ENCODE peak calls at places on chromosomes 5 and 9, in six cellular contexts. S, L, U, I, P and H are unnamed samples.

GRCh38 chr9:70816891-70817290 is 304.5 kb downstream of the TRPM3 start:
- DNase-seq in S (no peak), L (no peak), U (no peak), I (no peak), P (no peak), H (no peak)

GRCh38 chr5:1217596-1218206 is 7.5 kb upstream of the SLC6A18 start:
- DNase-seq in S (no peak), L (no peak), U (no peak), I (no peak), P (no peak), H (no peak)

GRCh38 chr9:18437315-18438200 is 36.4 kb upstream of the ADAMTSL1 start:
- DNase-seq in S (peak), L (no peak), U (no peak), I (no peak), P (peak), H (peak)

GRCh38 chr9:93224591-93224990 is 40.7 kb downstream of the WNK2 start:
- DNase-seq in S (no peak), L (no peak), U (no peak), I (peak), P (no peak), H (no peak)

GRCh38 chr5:375921-376871 is 54.7 kb downstream of the AHRR start:
- DNase-seq in S (no peak), L (no peak), U (no peak), I (no peak), P (peak), H (no peak)

GRCh38 chr9:80492221-80492620 is 920.5 kb downstream of the TLE4 start:
- DNase-seq in S (peak), L (no peak), U (no peak), I (no peak), P (peak), H (no peak)

GRCh38 chr9:130172161-130172857 is at the start of gene NCS1:
- DNase-seq in S (peak), L (peak), U (peak), I (peak), P (peak), H (peak)

GRCh38 chr5:16064135-16064893 is 115.3 kb downstream of the MARCHF11 start:
- DNase-seq in S (no peak), L (no peak), U (no peak), I (no peak), P (no peak), H (no peak)

GRCh38 chr5:94849821-94850736 is 231.6 kb downstream of the SLF1 start:
- DNase-seq in S (no peak), L (peak), U (no peak), I (peak), P (no peak), H (no peak)

GRCh38 chr9:70421272-70422180 is 7.1 kb upstream of the KLF9 start:
- DNase-seq in S (no peak), L (no peak), U (no peak), I (no peak), P (no peak), H (no peak)

GRCh38 chr9:131012023-131012334 is 3.0 kb downstream of the LAMC3 start:
- DNase-seq in S (no peak), L (no peak), U (no peak), I (no peak), P (no peak), H (no peak)

GRCh38 chr9:36665921-36666429 is 93.3 kb downstream of the MELK start:
- DNase-seq in S (no peak), L (no peak), U (no peak), I (no peak), P (no peak), H (no peak)

GRCh38 chr5:39419830-39420229 is 5.0 kb downstream of the DAB2 start:
- DNase-seq in S (no peak), L (no peak), U (no peak), I (no peak), P (no peak), H (no peak)

GRCh38 chr5:52964138-52964537 is 25.0 kb upstream of the ITGA2 start:
- DNase-seq in S (no peak), L (peak), U (no peak), I (no peak), P (no peak), H (no peak)

GRCh38 chr9:129316281-129317030 is 138.4 kb upstream of the IER5L start:
- DNase-seq in S (no peak), L (no peak), U (peak), I (no peak), P (no peak), H (no peak)

GRCh38 chr9:36967997-36968396 is 66.1 kb downstream of the PAX5 start:
- DNase-seq in S (no peak), L (no peak), U (no peak), I (no peak), P (no peak), H (no peak)

GRCh38 chr5:82855893-82856292 is 221.3 kb downstream of the TMEM167A start:
- DNase-seq in S (no peak), L (no peak), U (no peak), I (no peak), P (no peak), H (no peak)

GRCh38 chr5:20617876-20618275 is 629.9 kb upstream of the CDH18 start:
- DNase-seq in S (no peak), L (no peak), U (no peak), I (no peak), P (no peak), H (no peak)

GRCh38 chr9:132192728-132193127 is 30.9 kb downstream of the NTNG2 start:
- DNase-seq in S (no peak), L (no peak), U (no peak), I (no peak), P (no peak), H (no peak)

GRCh38 chr9:130320697-130321080 is 55.1 kb downstream of the HMCN2 start:
- DNase-seq in S (no peak), L (peak), U (no peak), I (no peak), P (no peak), H (no peak)

GRCh38 chr9:30522486-30522885 is 1862.0 kb upstream of the ACO1 start:
- DNase-seq in S (no peak), L (no peak), U (no peak), I (no peak), P (no peak), H (no peak)

GRCh38 chr5:170434953-170435605 is 45.9 kb upstream of the KCNMB1 start:
- DNase-seq in S (peak), L (peak), U (peak), I (peak), P (peak), H (peak)

GRCh38 chr5:81898403-81898802 is 73.4 kb upstream of the ATG10 start:
- DNase-seq in S (no peak), L (no peak), U (no peak), I (no peak), P (no peak), H (no peak)

GRCh38 chr5:64214152-64214551 is 48.5 kb downstream of the RNF180 start:
- DNase-seq in S (no peak), L (no peak), U (no peak), I (no peak), P (no peak), H (no peak)

GRCh38 chr5:126124706-126125345 is 298.4 kb upstream of the GRAMD2B start:
- DNase-seq in S (no peak), L (no peak), U (no peak), I (peak), P (no peak), H (peak)

GRCh38 chr5:53035868-53036381 is 46.8 kb downstream of the ITGA2 start:
- DNase-seq in S (no peak), L (peak), U (no peak), I (no peak), P (no peak), H (no peak)

GRCh38 chr9:14770592-14770991 is 48.1 kb upstream of the CER1 start:
- DNase-seq in S (no peak), L (no peak), U (no peak), I (no peak), P (no peak), H (no peak)

GRCh38 chr5:321233-321725 is at the start of gene AHRR:
- DNase-seq in S (peak), L (peak), U (no peak), I (no peak), P (peak), H (peak)

GRCh38 chr9:131585375-131585774 is 40.1 kb downstream of the PRRT1B start:
- DNase-seq in S (no peak), L (no peak), U (no peak), I (no peak), P (no peak), H (no peak)

GRCh38 chr5:147578228-147579024 is 68.6 kb upstream of the DPYSL3 start:
- DNase-seq in S (no peak), L (peak), U (no peak), I (peak), P (no peak), H (peak)

GRCh38 chr9:121779381-121780117 is 128.1 kb downstream of the DAB2IP start:
- DNase-seq in S (no peak), L (no peak), U (no peak), I (no peak), P (no peak), H (no peak)

GRCh38 chr5:149679876-149680809 is 50.0 kb upstream of the PPARGC1B start:
- DNase-seq in S (peak), L (no peak), U (no peak), I (no peak), P (peak), H (no peak)

GRCh38 chr9:3578786-3579185 is 53.0 kb upstream of the RFX3 start:
- DNase-seq in S (no peak), L (no peak), U (no peak), I (no peak), P (no peak), H (peak)

GRCh38 chr9:132410642-132411041 is 631 bp downstream of the CFAP77 start:
- DNase-seq in S (no peak), L (no peak), U (no peak), I (no peak), P (no peak), H (no peak)

GRCh38 chr9:5893591-5894236 is 3.0 kb downstream of the MLANA start:
- DNase-seq in S (no peak), L (peak), U (no peak), I (no peak), P (no peak), H (no peak)
- TF ChIP-seq POLR2A in S (no peak), L (no peak), U (no peak), I (no peak), P (no peak), H (no peak)

DNA sequence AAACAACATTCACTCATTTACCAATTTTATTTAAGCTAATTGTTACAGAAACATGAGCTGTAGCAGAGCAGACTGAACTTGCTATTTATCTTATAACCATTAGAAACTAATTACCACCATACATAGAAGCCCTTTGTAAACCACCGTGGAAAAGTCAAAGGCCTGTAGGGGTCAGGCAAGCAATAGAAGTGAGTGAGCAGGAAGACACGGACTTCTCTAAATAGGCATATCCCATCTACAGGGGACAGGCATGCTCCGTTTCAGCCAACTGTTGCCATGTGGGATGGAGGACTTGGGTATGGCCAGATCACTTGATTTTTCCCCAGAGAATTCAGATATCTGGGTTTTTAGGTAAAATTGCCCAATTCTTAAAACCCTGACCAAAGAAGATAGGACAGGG is 44.8 kb downstream of the PRRC1 start:
- DNase-seq in S (no peak), L (peak), U (no peak), I (no peak), P (no peak), H (no peak)
- TF ChIP-seq POLR2A in S (no peak), L (no peak), U (no peak), I (no peak), P (no peak), H (no peak)

GRCh38 chr5:153987310-153987709 is 51.4 kb downstream of the FAM114A2 start:
- DNase-seq in S (no peak), L (no peak), U (no peak), I (no peak), P (no peak), H (no peak)

GRCh38 chr5:153982206-153982605 is 56.5 kb downstream of the FAM114A2 start:
- DNase-seq in S (no peak), L (no peak), U (no peak), I (no peak), P (no peak), H (no peak)

GRCh38 chr5:153983885-153984284 is 54.8 kb downstream of the FAM114A2 start:
- DNase-seq in S (no peak), L (no peak), U (no peak), I (no peak), P (no peak), H (no peak)

GRCh38 chr5:153988510-153988909 is 50.2 kb downstream of the FAM114A2 start:
- DNase-seq in S (no peak), L (no peak), U (no peak), I (no peak), P (no peak), H (no peak)

DNA sequence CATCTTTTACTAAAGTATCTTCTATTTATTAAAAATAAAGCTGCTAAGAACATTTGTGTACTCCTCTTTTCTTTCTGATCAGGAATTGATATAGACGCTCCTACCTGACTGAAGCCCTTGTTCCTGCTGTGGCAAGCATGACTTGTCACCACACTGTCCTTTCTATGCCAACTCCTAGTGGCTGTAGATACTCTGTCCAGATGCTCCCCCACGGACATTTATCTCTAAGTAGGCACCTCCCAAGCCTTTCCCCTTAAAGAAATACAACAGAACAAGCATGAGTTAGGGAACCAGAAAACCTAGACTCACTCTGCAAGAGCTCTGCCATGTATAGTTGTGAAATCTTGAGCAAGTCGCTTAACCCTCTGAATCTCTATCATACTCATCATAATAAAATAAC is 53.2 kb downstream of the FAM114A2 start:
- DNase-seq in S (no peak), L (no peak), U (no peak), I (no peak), P (no peak), H (no peak)
- TF ChIP-seq POLR2A in S (no peak), L (no peak), U (no peak), I (no peak), P (no peak), H (no peak)

GRCh38 chr5:151739395-151739794 is 19.0 kb downstream of the ATOX1 start:
- DNase-seq in S (peak), L (no peak), U (no peak), I (no peak), P (no peak), H (no peak)

GRCh38 chr5:151741678-151742423 is 16.6 kb downstream of the ATOX1 start:
- DNase-seq in S (no peak), L (no peak), U (no peak), I (no peak), P (no peak), H (no peak)

GRCh38 chr5:151739939-151740335 is 18.5 kb downstream of the ATOX1 start:
- DNase-seq in S (no peak), L (peak), U (no peak), I (no peak), P (no peak), H (peak)

GRCh38 chr5:151740958-151741373 is 17.5 kb downstream of the ATOX1 start:
- DNase-seq in S (no peak), L (no peak), U (no peak), I (no peak), P (no peak), H (no peak)

DNA sequence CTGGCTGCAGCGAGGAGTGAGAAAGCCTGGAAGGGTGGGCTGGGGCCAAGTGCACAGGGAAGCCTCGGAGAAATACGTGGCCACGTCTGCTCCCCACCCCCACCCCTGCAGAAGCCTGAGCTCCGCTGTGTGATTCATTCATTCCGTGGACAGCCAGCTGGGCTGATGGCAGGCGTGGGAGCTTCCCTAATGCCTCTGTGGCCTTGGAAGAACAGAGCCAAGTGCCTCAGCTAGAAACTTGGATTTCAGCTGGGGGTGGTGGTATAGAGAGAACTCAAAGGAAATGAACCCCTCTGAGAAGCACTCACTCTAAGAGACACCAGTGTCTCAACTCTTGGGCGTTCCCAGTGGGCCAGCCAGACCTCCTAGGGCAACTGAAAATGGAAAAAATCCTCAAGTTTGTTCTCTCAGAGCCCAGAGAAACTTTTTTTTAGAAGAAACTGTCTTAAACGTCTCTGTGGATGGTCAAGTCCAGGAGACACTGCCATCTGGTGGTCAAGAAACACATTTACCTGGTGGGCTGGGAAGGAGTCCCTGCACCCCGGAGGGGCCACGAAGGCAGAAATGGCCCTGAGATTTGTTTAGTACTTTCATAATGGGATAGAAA is 18.0 kb downstream of the ATOX1 start:
- DNase-seq in S (peak), L (peak), U (no peak), I (no peak), P (peak), H (peak)
- TF ChIP-seq POLR2A in S (no peak), L (no peak), U (no peak), I (no peak), P (no peak), H (peak)

GRCh38 chr5:17225551-17225950 is 8.1 kb downstream of the BASP1 start:
- DNase-seq in S (no peak), L (no peak), U (no peak), I (no peak), P (no peak), H (no peak)

GRCh38 chr5:17223375-17224185 is 6.1 kb downstream of the BASP1 start:
- DNase-seq in S (no peak), L (no peak), U (no peak), I (no peak), P (no peak), H (no peak)

GRCh38 chr5:17221843-17222614 is 4.6 kb downstream of the BASP1 start:
- DNase-seq in S (no peak), L (no peak), U (no peak), I (no peak), P (no peak), H (no peak)

GRCh38 chr5:17222679-17223078 is 5.2 kb downstream of the BASP1 start:
- DNase-seq in S (no peak), L (no peak), U (no peak), I (no peak), P (no peak), H (no peak)

DNA sequence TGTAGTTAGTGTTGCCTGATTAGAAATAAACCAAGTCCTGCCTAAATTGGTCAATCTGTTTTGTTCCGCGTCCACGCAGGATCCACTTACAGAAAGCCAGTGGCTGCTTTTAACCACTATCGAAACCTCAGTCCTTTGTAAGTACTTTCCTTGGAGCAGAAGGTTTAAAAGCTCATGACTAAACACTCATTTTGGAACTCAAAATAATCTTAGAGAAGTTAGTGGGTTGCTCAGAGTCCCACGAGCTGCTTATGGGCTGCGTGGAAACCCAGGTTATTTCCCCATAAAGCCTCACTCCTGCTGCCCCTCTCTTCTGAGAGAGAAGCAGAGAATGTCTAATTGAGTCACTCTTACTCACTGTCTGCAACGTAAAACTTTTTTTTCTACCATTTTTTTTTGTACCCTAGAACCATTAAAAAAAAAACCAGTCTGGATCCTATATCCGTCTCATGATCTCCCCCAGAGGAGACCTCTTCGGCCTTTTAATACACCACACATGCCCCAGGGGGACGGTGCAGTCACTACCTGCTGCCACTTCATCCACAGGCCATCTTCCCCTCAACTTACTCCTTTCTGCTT is 7.5 kb downstream of the BASP1 start:
- DNase-seq in S (no peak), L (no peak), U (no peak), I (no peak), P (no peak), H (no peak)
- TF ChIP-seq POLR2A in S (no peak), L (no peak), U (no peak), I (no peak), P (no peak), H (no peak)

DNA sequence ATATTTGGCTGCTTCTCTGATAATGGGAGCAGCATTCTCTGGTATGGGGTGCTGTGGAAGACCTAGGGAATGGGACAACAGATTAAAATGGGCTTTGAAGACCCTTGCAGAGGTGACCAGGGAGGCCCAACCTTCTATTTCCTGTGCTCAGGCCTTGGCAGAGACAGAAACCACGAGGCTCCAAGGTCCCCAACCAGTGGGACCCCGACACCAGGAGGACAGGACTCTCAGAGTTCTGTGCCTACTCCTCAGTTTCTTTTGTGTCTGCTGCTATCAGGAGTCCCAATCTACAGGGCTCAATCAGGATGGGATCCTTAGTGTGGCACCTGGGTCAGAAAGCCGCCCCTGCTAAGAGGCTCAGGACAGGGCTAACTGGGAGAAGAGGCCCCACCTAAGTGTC is 29.4 kb downstream of the CSF2 start:
- DNase-seq in S (no peak), L (no peak), U (no peak), I (no peak), P (no peak), H (no peak)
- TF ChIP-seq POLR2A in S (no peak), L (no peak), U (no peak), I (no peak), P (no peak), H (no peak)

GRCh38 chr5:87101321-87101720 is 166.4 kb upstream of the RASA1 start:
- DNase-seq in S (no peak), L (no peak), U (no peak), I (no peak), P (no peak), H (no peak)
- TF ChIP-seq POLR2A in S (no peak), L (no peak), U (no peak), I (no peak), P (no peak), H (no peak)

GRCh38 chr5:134905246-134905996 is 490 bp downstream of the PCBD2 start:
- DNase-seq in S (no peak), L (peak), U (no peak), I (peak), P (peak), H (peak)
- TF ChIP-seq POLR2A in S (no peak), L (no peak), U (no peak), I (peak), P (no peak), H (no peak)

GRCh38 chr9:97557606-97558095 is 56.2 kb downstream of the TMOD1 start:
- DNase-seq in S (peak), L (no peak), U (no peak), I (no peak), P (peak), H (no peak)
- TF ChIP-seq POLR2A in S (no peak), L (no peak), U (no peak), I (no peak), P (no peak), H (no peak)